ENCODE peak calls at places on chromosomes 5 and 9, in five cellular contexts. I is effector memory CD4-positive, alpha-beta T cell; D is GM04504; T is mesendoderm; E is HEK293T. Z is an unnamed sample.

GRCh38 chr5:112929336-112930081 is 7.5 kb upstream of the REEP5 start:
- DNase-seq in I (no peak), D (no peak), T (no peak), E (no peak), Z (no peak)

GRCh38 chr9:35684921-35685320 is 4.8 kb downstream of the TPM2 start:
- DNase-seq in I (no peak), D (no peak), T (no peak), E (no peak), Z (no peak)

GRCh38 chr5:129962506-129962905 is 58.2 kb downstream of the CHSY3 start:
- DNase-seq in I (no peak), D (no peak), T (no peak), E (no peak), Z (no peak)

GRCh38 chr9:7146582-7146981 is 388.8 kb downstream of the KDM4C start:
- DNase-seq in I (no peak), D (no peak), T (peak), E (no peak), Z (no peak)

GRCh38 chr5:108345541-108346171 is 36.2 kb downstream of the FBXL17 start:
- DNase-seq in I (no peak), D (no peak), T (peak), E (peak), Z (peak)

GRCh38 chr5:91114658-91115057 is 268.5 kb downstream of the ARRDC3 start:
- DNase-seq in I (no peak), D (no peak), T (no peak), E (no peak), Z (no peak)

GRCh38 chr5:124457101-124457500 is 289.3 kb downstream of the ZNF608 start:
- DNase-seq in I (no peak), D (no peak), T (no peak), E (no peak), Z (no peak)

GRCh38 chr5:93794954-93795353 is 53.6 kb upstream of the POU5F2 start:
- DNase-seq in I (no peak), D (no peak), T (no peak), E (no peak), Z (no peak)

GRCh38 chr9:18268381-18268780 is 205.6 kb upstream of the ADAMTSL1 start:
- DNase-seq in I (no peak), D (no peak), T (peak), E (no peak), Z (no peak)

GRCh38 chr9:130998596-130999264 is 10.2 kb upstream of the LAMC3 start:
- DNase-seq in I (no peak), D (no peak), T (no peak), E (no peak), Z (no peak)

GRCh38 chr9:97594414-97594921 is 38.7 kb downstream of the TSTD2 start:
- DNase-seq in I (no peak), D (no peak), T (no peak), E (no peak), Z (no peak)

GRCh38 chr5:149128023-149128875 is 13.0 kb upstream of the ABLIM3 start:
- DNase-seq in I (no peak), D (no peak), T (peak), E (peak), Z (no peak)

GRCh38 chr9:36053971-36054370 is 17.3 kb downstream of the RECK start:
- DNase-seq in I (no peak), D (no peak), T (peak), E (no peak), Z (no peak)

GRCh38 chr9:19471737-19472648 is 63.2 kb downstream of the ACER2 start:
- DNase-seq in I (no peak), D (no peak), T (peak), E (peak), Z (peak)

GRCh38 chr5:89147026-89147425 is 264.0 kb upstream of the MEF2C start:
- DNase-seq in I (no peak), D (no peak), T (no peak), E (no peak), Z (no peak)

GRCh38 chr9:98974994-98975712 is 31.4 kb downstream of the COL15A1 start:
- DNase-seq in I (peak), D (no peak), T (peak), E (peak), Z (no peak)

GRCh38 chr5:87121315-87122170 is 146.1 kb upstream of the RASA1 start:
- DNase-seq in I (peak), D (peak), T (peak), E (no peak), Z (peak)

GRCh38 chr9:69861011-69861410 is 40.4 kb downstream of the CFAP95 start:
- DNase-seq in I (no peak), D (no peak), T (no peak), E (no peak), Z (no peak)

GRCh38 chr5:174134545-174134944 is 89.0 kb downstream of the NSG2 start:
- DNase-seq in I (no peak), D (no peak), T (no peak), E (no peak), Z (no peak)

GRCh38 chr9:94639996-94640376 is 668 bp upstream of the FBP1 start:
- DNase-seq in I (no peak), D (no peak), T (peak), E (no peak), Z (no peak)

GRCh38 chr5:82918311-82919031 is 158.7 kb downstream of the TMEM167A start:
- DNase-seq in I (no peak), D (no peak), T (no peak), E (no peak), Z (no peak)

GRCh38 chr5:57715296-57715695 is 232.7 kb upstream of the ACTBL2 start:
- DNase-seq in I (no peak), D (no peak), T (no peak), E (no peak), Z (no peak)